ENCODE peak calls at places on chromosomes 5 and 9, in seven cellular contexts. W, Y, D, F, V, E and R are unnamed samples.

GRCh38 chr5:53311661-53312060 is 168.8 kb upstream of the FST start:
- DNase-seq in W (no peak), Y (no peak), D (no peak), F (no peak), V (no peak), E (no peak), R (no peak)

GRCh38 chr5:67287795-67288194 is 91.2 kb upstream of the CD180 start:
- DNase-seq in W (peak), Y (no peak), D (no peak), F (no peak), V (peak), E (no peak), R (no peak)

GRCh38 chr9:98327249-98327561 is 71.8 kb upstream of the TBC1D2 start:
- DNase-seq in W (no peak), Y (no peak), D (no peak), F (no peak), V (no peak), E (no peak), R (no peak)

GRCh38 chr5:176192094-176192721 is 46.0 kb upstream of the SIMC1 start:
- DNase-seq in W (no peak), Y (no peak), D (no peak), F (no peak), V (no peak), E (no peak), R (peak)

GRCh38 chr5:103101079-103101732 is 18.7 kb downstream of the GIN1 start:
- DNase-seq in W (no peak), Y (no peak), D (no peak), F (no peak), V (no peak), E (no peak), R (no peak)

GRCh38 chr5:77778398-77778797 is 2.3 kb upstream of the TBCA start:
- DNase-seq in W (no peak), Y (no peak), D (no peak), F (no peak), V (no peak), E (no peak), R (no peak)

GRCh38 chr5:6686916-6687409 is 26.3 kb upstream of the TENT4A start:
- DNase-seq in W (no peak), Y (peak), D (peak), F (peak), V (peak), E (no peak), R (peak)

GRCh38 chr9:131723632-131724031 is 16.2 kb downstream of the RAPGEF1 start:
- DNase-seq in W (no peak), Y (no peak), D (no peak), F (no peak), V (no peak), E (no peak), R (no peak)

GRCh38 chr9:120985759-120986353 is 59.3 kb upstream of the TRAF1 start:
- DNase-seq in W (peak), Y (no peak), D (peak), F (peak), V (peak), E (no peak), R (peak)

GRCh38 chr9:128628471-128629048 is 28.1 kb downstream of the DYNC2I2 start:
- DNase-seq in W (no peak), Y (no peak), D (no peak), F (no peak), V (no peak), E (no peak), R (peak)

GRCh38 chr5:140240987-140241706 is 61.8 kb downstream of the PFDN1 start:
- DNase-seq in W (peak), Y (peak), D (peak), F (peak), V (peak), E (no peak), R (peak)

GRCh38 chr5:131749138-131749537 is 47.7 kb downstream of the FNIP1 start:
- DNase-seq in W (no peak), Y (no peak), D (no peak), F (no peak), V (peak), E (no peak), R (no peak)

GRCh38 chr5:29833394-29833793 is 1360.1 kb upstream of the CDH6 start:
- DNase-seq in W (no peak), Y (no peak), D (no peak), F (no peak), V (no peak), E (no peak), R (no peak)

GRCh38 chr9:113737414-113738271 is 138.5 kb upstream of the ZNF618 start:
- DNase-seq in W (peak), Y (peak), D (peak), F (peak), V (peak), E (no peak), R (peak)

GRCh38 chr9:2311920-2312319 is 296.8 kb downstream of the SMARCA2 start:
- DNase-seq in W (no peak), Y (no peak), D (no peak), F (no peak), V (no peak), E (no peak), R (no peak)

GRCh38 chr9:124011460-124012301 is at the start of gene LHX2:
- DNase-seq in W (peak), Y (peak), D (peak), F (peak), V (peak), E (no peak), R (peak)

GRCh38 chr5:56409331-56410190 is 176.4 kb upstream of the ANKRD55 start:
- DNase-seq in W (no peak), Y (no peak), D (peak), F (no peak), V (peak), E (no peak), R (no peak)

GRCh38 chr5:82793808-82794419 is 283.3 kb downstream of the TMEM167A start:
- DNase-seq in W (no peak), Y (peak), D (peak), F (peak), V (peak), E (no peak), R (peak)

GRCh38 chr9:15697459-15697858 is 144.6 kb downstream of the CCDC171 start:
- DNase-seq in W (no peak), Y (no peak), D (peak), F (no peak), V (peak), E (no peak), R (no peak)

GRCh38 chr5:173474881-173475287 is 141.6 kb downstream of the BOD1 start:
- DNase-seq in W (peak), Y (no peak), D (no peak), F (no peak), V (peak), E (no peak), R (no peak)

GRCh38 chr9:116074658-116075057 is 78.9 kb upstream of the PAPPA start:
- DNase-seq in W (no peak), Y (no peak), D (no peak), F (no peak), V (peak), E (no peak), R (no peak)

GRCh38 chr5:73897886-73898285 is 271.9 kb downstream of the ARHGEF28 start:
- DNase-seq in W (no peak), Y (no peak), D (no peak), F (no peak), V (no peak), E (no peak), R (no peak)

GRCh38 chr5:176626876-176627236 is 3.5 kb downstream of the SNCB start:
- DNase-seq in W (no peak), Y (no peak), D (no peak), F (no peak), V (no peak), E (no peak), R (no peak)

GRCh38 chr9:84331119-84331791 is 9.3 kb downstream of the SLC28A3 start:
- DNase-seq in W (no peak), Y (no peak), D (no peak), F (no peak), V (peak), E (no peak), R (no peak)

GRCh38 chr5:78661691-78662090 is 13.1 kb upstream of the LHFPL2 start:
- DNase-seq in W (no peak), Y (no peak), D (no peak), F (no peak), V (no peak), E (no peak), R (no peak)

GRCh38 chr9:81459591-81459990 is 229.8 kb downstream of the TLE1 start:
- DNase-seq in W (no peak), Y (no peak), D (no peak), F (no peak), V (no peak), E (no peak), R (no peak)